ENCODE peak calls at places on chromosomes 7 and 10, in four cellular contexts. One of them, this sample, is unnamed.

GRCh38 chr10:47152861-47153349 is 147.1 kb upstream of the GDF10 start:
- DNase-seq in BJ: no peak
- DNase-seq in Caco-2: no peak
- DNase-seq in WERI-Rb-1: no peak
- DNase-seq in this sample: no peak

GRCh38 chr7:20083781-20084180 is 133.4 kb downstream of the MACC1 start:
- DNase-seq in BJ: peak
- DNase-seq in Caco-2: peak
- DNase-seq in WERI-Rb-1: no peak
- DNase-seq in this sample: no peak

GRCh38 chr7:127582361-127582760 is 3.0 kb downstream of the GCC1 start:
- DNase-seq in BJ: no peak
- DNase-seq in Caco-2: no peak
- DNase-seq in WERI-Rb-1: no peak
- DNase-seq in this sample: no peak

GRCh38 chr7:8922726-8923125 is 489.3 kb downstream of the NXPH1 start:
- DNase-seq in BJ: no peak
- DNase-seq in Caco-2: no peak
- DNase-seq in WERI-Rb-1: no peak
- DNase-seq in this sample: no peak

GRCh38 chr7:84548366-84549085 is 353.9 kb upstream of the SEMA3A start:
- DNase-seq in BJ: no peak
- DNase-seq in Caco-2: no peak
- DNase-seq in WERI-Rb-1: no peak
- DNase-seq in this sample: no peak

GRCh38 chr7:138001529-138002095 is at the start of gene CREB3L2:
- DNase-seq in BJ: no peak
- DNase-seq in Caco-2: peak
- DNase-seq in WERI-Rb-1: peak
- DNase-seq in this sample: no peak

GRCh38 chr10:74827045-74827441 is 643 bp downstream of the KAT6B start:
- DNase-seq in BJ: no peak
- DNase-seq in Caco-2: no peak
- DNase-seq in WERI-Rb-1: no peak
- DNase-seq in this sample: no peak

GRCh38 chr10:30999084-30999712 is 32.5 kb downstream of the ZNF438 start:
- DNase-seq in BJ: no peak
- DNase-seq in Caco-2: no peak
- DNase-seq in WERI-Rb-1: no peak
- DNase-seq in this sample: no peak

GRCh38 chr10:71927159-71927558 is 37.0 kb upstream of the CHST3 start:
- DNase-seq in BJ: no peak
- DNase-seq in Caco-2: no peak
- DNase-seq in WERI-Rb-1: no peak
- DNase-seq in this sample: no peak

GRCh38 chr7:94382746-94383145 is 11.9 kb upstream of the COL1A2 start:
- DNase-seq in BJ: no peak
- DNase-seq in Caco-2: no peak
- DNase-seq in WERI-Rb-1: no peak
- DNase-seq in this sample: no peak

GRCh38 chr10:130495891-130496642 is 359.9 kb downstream of the GLRX3 start:
- DNase-seq in BJ: no peak
- DNase-seq in Caco-2: no peak
- DNase-seq in WERI-Rb-1: no peak
- DNase-seq in this sample: no peak

GRCh38 chr7:103143865-103144264 is 5.0 kb downstream of the NAPEPLD start:
- DNase-seq in BJ: no peak
- DNase-seq in Caco-2: no peak
- DNase-seq in WERI-Rb-1: no peak
- DNase-seq in this sample: peak

GRCh38 chr10:104322416-104322782 is 15.9 kb downstream of the ITPRIP start:
- DNase-seq in BJ: no peak
- DNase-seq in Caco-2: no peak
- DNase-seq in WERI-Rb-1: no peak
- DNase-seq in this sample: no peak

GRCh38 chr7:132451161-132451560 is 125.1 kb downstream of the PLXNA4 start:
- DNase-seq in BJ: no peak
- DNase-seq in Caco-2: no peak
- DNase-seq in WERI-Rb-1: no peak
- DNase-seq in this sample: no peak

GRCh38 chr10:50224330-50224952 is 26.9 kb downstream of the ASAH2 start:
- DNase-seq in BJ: peak
- DNase-seq in Caco-2: peak
- DNase-seq in WERI-Rb-1: peak
- DNase-seq in this sample: peak

GRCh38 chr10:95445223-95445836 is 115.8 kb downstream of the SORBS1 start:
- DNase-seq in BJ: peak
- DNase-seq in Caco-2: no peak
- DNase-seq in WERI-Rb-1: no peak
- DNase-seq in this sample: no peak

GRCh38 chr7:115101199-115101598 is 179.3 kb downstream of the MDFIC start:
- DNase-seq in BJ: no peak
- DNase-seq in Caco-2: no peak
- DNase-seq in WERI-Rb-1: no peak
- DNase-seq in this sample: no peak

GRCh38 chr7:5370454-5371353 is 52.9 kb downstream of the TNRC18 start:
- DNase-seq in BJ: no peak
- DNase-seq in Caco-2: no peak
- DNase-seq in WERI-Rb-1: no peak
- DNase-seq in this sample: no peak

DNA sequence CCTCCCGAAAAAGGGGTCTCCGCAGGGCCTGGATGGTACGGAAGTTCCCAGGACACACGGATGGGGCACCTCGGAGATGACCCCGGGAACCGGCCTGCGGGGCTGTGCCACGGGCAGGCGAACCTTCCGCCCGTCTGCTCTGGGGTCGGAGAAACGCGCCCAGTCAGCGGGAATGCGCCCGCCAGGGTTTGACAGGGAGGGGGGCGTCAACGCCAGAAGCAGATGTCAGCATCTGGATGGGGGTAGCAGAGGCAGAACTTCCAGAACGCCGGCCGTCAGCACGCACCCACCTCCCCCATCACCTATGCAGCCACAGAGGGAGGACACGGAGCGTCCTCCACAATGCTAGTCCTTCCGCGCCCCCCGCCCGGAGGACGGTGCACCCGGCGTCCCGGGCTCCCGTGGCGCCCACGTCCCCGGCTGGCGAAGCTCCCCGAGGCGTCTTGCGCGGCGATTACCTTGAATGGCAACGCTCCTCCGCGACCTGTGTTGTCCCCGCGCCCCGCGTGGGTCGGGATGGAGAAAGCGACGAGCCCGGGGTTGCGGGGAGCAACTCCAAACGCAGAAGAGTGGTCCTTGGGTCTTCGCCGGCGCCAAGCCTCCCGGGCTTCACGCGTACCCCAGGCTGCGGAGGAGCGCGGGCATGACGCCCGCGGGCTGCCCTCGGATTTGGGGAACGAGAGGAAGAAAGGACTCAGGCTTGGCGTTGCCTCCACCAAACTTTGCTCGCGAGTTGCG is 571 bp downstream of the FGFR2 start:
- DNase-seq in BJ: no peak
- DNase-seq in Caco-2: no peak
- DNase-seq in WERI-Rb-1: peak
- DNase-seq in this sample: no peak
- H3K4me3 ChIP-seq in BJ: peak
- H3K4me3 ChIP-seq in Caco-2: peak
- H3K4me3 ChIP-seq in WERI-Rb-1: peak
- H3K4me3 ChIP-seq in this sample: peak

DNA sequence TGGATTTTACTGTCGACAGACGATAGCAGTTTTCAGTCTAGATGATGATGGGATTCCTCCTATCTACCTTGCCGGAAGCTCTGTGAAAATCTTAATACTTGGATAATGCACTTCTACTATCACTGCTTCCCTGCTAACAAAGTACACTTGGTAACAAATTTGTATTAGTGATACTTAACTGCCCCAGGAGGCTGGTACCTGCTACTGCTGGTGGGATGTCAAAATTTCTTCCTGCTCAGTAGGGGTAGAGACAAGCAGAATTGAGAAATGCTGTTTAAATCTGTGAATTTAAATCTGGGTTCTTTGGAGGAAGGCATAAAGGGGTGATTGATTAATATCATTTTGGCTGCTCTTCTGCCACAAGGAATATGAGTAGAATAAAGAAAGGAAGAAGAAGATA is 99.8 kb upstream of the STRIP2 start:
- DNase-seq in BJ: no peak
- DNase-seq in Caco-2: no peak
- DNase-seq in WERI-Rb-1: no peak
- DNase-seq in this sample: no peak
- TF ChIP-seq CTCF in BJ: no peak
- TF ChIP-seq CTCF in Caco-2: no peak
- TF ChIP-seq CTCF in WERI-Rb-1: no peak
- TF ChIP-seq CTCF in this sample: no peak

GRCh38 chr7:66356277-66356721 is 151.2 kb downstream of the TPST1 start:
- DNase-seq in BJ: no peak
- DNase-seq in Caco-2: no peak
- DNase-seq in WERI-Rb-1: no peak
- DNase-seq in this sample: no peak
- H3K4me3 ChIP-seq in BJ: no peak
- H3K4me3 ChIP-seq in Caco-2: no peak
- H3K4me3 ChIP-seq in WERI-Rb-1: no peak
- H3K4me3 ChIP-seq in this sample: no peak

DNA sequence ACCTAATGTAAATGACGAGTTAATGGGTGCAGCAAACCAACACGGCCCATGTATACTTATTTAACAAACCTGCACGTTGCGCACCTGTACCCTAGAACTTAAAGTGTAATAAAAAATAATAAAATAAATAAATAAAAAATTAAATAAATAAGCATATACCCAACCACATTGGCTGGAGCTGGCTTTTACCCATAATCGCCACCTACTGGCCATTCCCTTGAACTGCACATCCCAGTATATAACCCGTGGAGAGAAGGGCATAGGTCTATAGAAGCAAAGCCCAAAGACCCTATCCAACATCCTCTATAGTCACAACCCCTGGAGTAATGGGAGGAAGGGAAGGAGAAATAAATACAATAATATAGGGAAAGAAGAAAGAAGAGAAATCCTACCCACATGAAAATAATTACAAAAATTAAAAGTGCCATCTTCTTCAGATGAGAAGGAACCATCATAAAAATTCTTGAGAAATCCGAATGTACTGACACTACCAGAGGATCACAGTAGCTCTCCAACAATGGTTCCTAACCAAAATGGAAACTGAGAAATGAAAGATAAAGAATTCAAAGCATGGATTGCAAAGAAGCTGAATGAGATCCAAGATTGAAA is 65.6 kb downstream of the TWIST1 start:
- DNase-seq in BJ: no peak
- DNase-seq in Caco-2: peak
- DNase-seq in WERI-Rb-1: peak
- DNase-seq in this sample: peak
- TF ChIP-seq CTCF in BJ: peak
- TF ChIP-seq CTCF in Caco-2: peak
- TF ChIP-seq CTCF in WERI-Rb-1: peak
- TF ChIP-seq CTCF in this sample: peak

GRCh38 chr7:89246196-89246595 is 450.7 kb upstream of the TEX47 start:
- DNase-seq in BJ: no peak
- DNase-seq in Caco-2: no peak
- DNase-seq in WERI-Rb-1: no peak
- DNase-seq in this sample: no peak
- H3K4me3 ChIP-seq in BJ: no peak
- H3K4me3 ChIP-seq in Caco-2: no peak
- H3K4me3 ChIP-seq in WERI-Rb-1: no peak
- H3K4me3 ChIP-seq in this sample: no peak

DNA sequence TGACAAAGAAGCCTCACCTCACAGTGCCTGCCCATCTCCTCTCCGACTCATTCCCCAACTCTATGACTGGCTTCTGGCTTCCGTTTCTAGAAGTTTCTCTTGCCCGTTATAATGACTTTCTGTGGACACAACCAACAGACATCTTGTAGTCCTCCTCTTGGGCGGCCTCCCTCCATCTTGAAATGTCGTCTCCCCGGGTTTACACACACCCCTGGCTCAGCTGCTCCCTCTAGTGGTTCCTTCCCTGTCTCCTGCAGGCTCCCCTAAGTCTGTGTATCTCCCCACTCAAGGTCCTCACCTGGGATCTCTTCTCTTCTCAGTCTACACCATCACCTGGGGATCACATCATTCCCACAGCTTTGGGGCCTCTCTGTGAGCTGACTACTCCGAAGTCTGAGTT is 123.4 kb upstream of the NEBL start:
- DNase-seq in BJ: no peak
- DNase-seq in Caco-2: peak
- DNase-seq in WERI-Rb-1: peak
- DNase-seq in this sample: no peak
- TF ChIP-seq CTCF in BJ: peak
- TF ChIP-seq CTCF in Caco-2: peak
- TF ChIP-seq CTCF in WERI-Rb-1: peak
- TF ChIP-seq CTCF in this sample: peak

GRCh38 chr7:128891942-128892269 is 18.6 kb downstream of the KCP start:
- DNase-seq in BJ: no peak
- DNase-seq in Caco-2: no peak
- DNase-seq in WERI-Rb-1: no peak
- DNase-seq in this sample: no peak

GRCh38 chr7:128892521-128893250 is 17.8 kb downstream of the KCP start:
- DNase-seq in BJ: no peak
- DNase-seq in Caco-2: no peak
- DNase-seq in WERI-Rb-1: no peak
- DNase-seq in this sample: no peak

GRCh38 chr7:128893251-128894100 is 17.0 kb downstream of the KCP start:
- DNase-seq in BJ: no peak
- DNase-seq in Caco-2: no peak
- DNase-seq in WERI-Rb-1: no peak
- DNase-seq in this sample: no peak

GRCh38 chr7:128890306-128891109 is 20.0 kb downstream of the KCP start:
- DNase-seq in BJ: no peak
- DNase-seq in Caco-2: peak
- DNase-seq in WERI-Rb-1: peak
- DNase-seq in this sample: no peak

GRCh38 chr7:128891110-128891941 is 19.2 kb downstream of the KCP start:
- DNase-seq in BJ: no peak
- DNase-seq in Caco-2: peak
- DNase-seq in WERI-Rb-1: peak
- DNase-seq in this sample: no peak
- H3K4me3 ChIP-seq in BJ: no peak
- H3K4me3 ChIP-seq in Caco-2: peak
- H3K4me3 ChIP-seq in WERI-Rb-1: peak
- H3K4me3 ChIP-seq in this sample: peak

GRCh38 chr7:130895006-130895750 is 161.2 kb upstream of the KLF14 start:
- DNase-seq in BJ: no peak
- DNase-seq in Caco-2: no peak
- DNase-seq in WERI-Rb-1: no peak
- DNase-seq in this sample: no peak

GRCh38 chr7:130894146-130895005 is 160.4 kb upstream of the KLF14 start:
- DNase-seq in BJ: no peak
- DNase-seq in Caco-2: no peak
- DNase-seq in WERI-Rb-1: peak
- DNase-seq in this sample: no peak

GRCh38 chr7:130896898-130897514 is 163.0 kb upstream of the KLF14 start:
- DNase-seq in BJ: no peak
- DNase-seq in Caco-2: peak
- DNase-seq in WERI-Rb-1: peak
- DNase-seq in this sample: no peak

GRCh38 chr7:130897515-130898419 is 163.8 kb upstream of the KLF14 start:
- DNase-seq in BJ: no peak
- DNase-seq in Caco-2: no peak
- DNase-seq in WERI-Rb-1: no peak
- DNase-seq in this sample: no peak

GRCh38 chr7:130896051-130896881 is 162.3 kb upstream of the KLF14 start:
- DNase-seq in BJ: no peak
- DNase-seq in Caco-2: no peak
- DNase-seq in WERI-Rb-1: no peak
- DNase-seq in this sample: no peak
- TF ChIP-seq CTCF in BJ: peak
- TF ChIP-seq CTCF in Caco-2: peak
- TF ChIP-seq CTCF in WERI-Rb-1: peak
- TF ChIP-seq CTCF in this sample: peak

GRCh38 chr10:88541116-88541626 is 41.9 kb downstream of the RNLS start:
- DNase-seq in BJ: no peak
- DNase-seq in Caco-2: no peak
- DNase-seq in WERI-Rb-1: no peak
- DNase-seq in this sample: peak
- H3K4me3 ChIP-seq in BJ: no peak
- H3K4me3 ChIP-seq in Caco-2: no peak
- H3K4me3 ChIP-seq in WERI-Rb-1: no peak
- H3K4me3 ChIP-seq in this sample: no peak